ENCODE peak calls at places on chromosomes 5 and 9, in ten cellular contexts. F is astrocyte, I is fibroblast of lung, K is transverse colon, A is spleen, G is sigmoid colon, D is PC-3, B is aorta, Q is GM23338, S is breast epithelium. C is an unnamed sample.

GRCh38 chr9:20570756-20571155 is 51.5 kb downstream of the MLLT3 start:
- DNase-seq in S (no peak), K (no peak), Q (no peak), B (no peak), A (no peak), F (peak; percentile 70), D (peak; percentile 58), G (no peak), I (peak; percentile 77), C (no peak)

GRCh38 chr5:82894754-82895153 is 182.4 kb downstream of the TMEM167A start:
- DNase-seq in Q (no peak), K (no peak), A (no peak), D (no peak), S (no peak), I (peak; percentile 21), B (no peak), G (no peak), F (no peak), C (no peak)

GRCh38 chr9:76756273-76756650 is 8.0 kb upstream of the PCA3 start:
- DNase-seq in F (no peak), S (no peak), D (peak; percentile 4), B (peak; percentile 67), K (peak; percentile 31), A (no peak), I (peak; percentile 26), Q (peak; percentile 75), G (peak; percentile 63), C (no peak)

GRCh38 chr5:2742921-2743679 is 8.4 kb downstream of the IRX2 start:
- DNase-seq in K (no peak), S (no peak), Q (peak; percentile 73), D (no peak), I (no peak), B (no peak), A (no peak), G (no peak), F (no peak), C (no peak)

GRCh38 chr9:75962186-75963036 is 71.9 kb downstream of the PCSK5 start:
- DNase-seq in D (no peak), A (no peak), G (no peak), K (no peak), Q (no peak), I (peak; percentile 37), F (no peak), B (peak; percentile 54), S (no peak), C (no peak)

GRCh38 chr9:128027166-128027539 is 40.0 kb downstream of the NAIF1 start:
- DNase-seq in G (no peak), S (no peak), I (no peak), K (peak; percentile 17), A (no peak), F (no peak), D (no peak), B (no peak), Q (no peak), C (peak; percentile 66)

GRCh38 chr5:74095871-74096270 is 469.9 kb downstream of the ARHGEF28 start:
- DNase-seq in G (no peak), B (no peak), D (peak; percentile 80), S (no peak), F (peak; percentile 42), I (peak; percentile 54), A (no peak), K (no peak), Q (no peak), C (no peak)

GRCh38 chr5:76494201-76494600 is 91.1 kb downstream of the IQGAP2 start:
- DNase-seq in I (no peak), G (no peak), K (no peak), S (no peak), D (no peak), B (no peak), Q (no peak), A (no peak), F (no peak), C (no peak)

GRCh38 chr5:17802256-17802655 is 168.0 kb downstream of the TAF11L14 start:
- DNase-seq in B (no peak), D (no peak), F (no peak), K (no peak), S (no peak), G (no peak), I (no peak), Q (peak; percentile 77), A (no peak), C (no peak)

GRCh38 chr5:27778121-27778520 is 739.7 kb upstream of the CDH9 start:
- DNase-seq in I (no peak), K (no peak), B (no peak), D (no peak), A (no peak), F (no peak), Q (no peak), S (no peak), G (no peak), C (no peak)

GRCh38 chr9:12884736-12885395 is 110.0 kb downstream of the LURAP1L start:
- DNase-seq in D (peak; percentile 84), B (no peak), S (no peak), I (peak; percentile 80), F (peak; percentile 71), K (no peak), G (no peak), Q (peak; percentile 57), A (no peak), C (no peak)

GRCh38 chr9:93391898-93392297 is 59.6 kb upstream of the FAM120A start:
- DNase-seq in S (no peak), F (no peak), D (no peak), I (no peak), Q (peak; percentile 13), B (no peak), G (no peak), K (peak; percentile 85), A (no peak), C (no peak)

GRCh38 chr9:93390953-93391515 is 60.5 kb upstream of the FAM120A start:
- DNase-seq in G (no peak), S (no peak), K (peak; percentile 38), B (no peak), Q (peak; percentile 10), I (no peak), A (no peak), D (peak; percentile 9), F (no peak), C (no peak)

GRCh38 chr9:93392974-93393373 is 58.5 kb upstream of the FAM120A start:
- DNase-seq in S (no peak), Q (no peak), A (no peak), B (no peak), D (no peak), F (no peak), K (no peak), G (no peak), I (no peak), C (no peak)

GRCh38 chr9:93387791-93388190 is 63.7 kb upstream of the FAM120A start:
- DNase-seq in D (no peak), S (no peak), I (no peak), A (no peak), K (peak; percentile 62), F (no peak), G (no peak), B (no peak), Q (no peak), C (no peak)
- H3K27ac ChIP-seq in D (no peak overlapping the region), S (peak overlapping the region; percentile 26), I (no peak overlapping the region), A (no peak overlapping the region), K (peak overlapping the region; percentile 84), F (no peak overlapping the region), G (no peak overlapping the region), B (no peak overlapping the region), Q (no peak overlapping the region), C (no peak overlapping the region)

GRCh38 chr9:137697832-137698231 is 79.0 kb downstream of the EHMT1 start:
- DNase-seq in F (no peak), A (no peak), D (no peak), I (no peak), Q (no peak), S (no peak), K (no peak), G (no peak), B (no peak), C (no peak)
- H3K36me3 ChIP-seq in F (peaks cover 3% of the 10 kb centered on the region), A (peaks cover 6% of the 10 kb centered on the region), D (peaks cover 8% of the 10 kb centered on the region), I (no peaks in the 10 kb centered on the region), Q (peaks cover 9% of the 10 kb centered on the region), S (no peaks in the 10 kb centered on the region), K (no peaks in the 10 kb centered on the region), G (no peaks in the 10 kb centered on the region), B (no peaks in the 10 kb centered on the region), C (peaks cover 17% of the 10 kb centered on the region)

GRCh38 chr5:139648205-139649081 is at the start of gene CXXC5:
- DNase-seq in Q (peak; percentile 88), F (peak; percentile 83), K (peak; percentile 90), B (peak; percentile 92), G (peak; percentile 92), A (peak; percentile 94), D (peak; percentile 75), I (peak; percentile 93), S (peak; percentile 79), C (no peak)
- H3K4me3 ChIP-seq in Q (peak within 1 kb of the TSS; percentile 96), F (peak within 1 kb of the TSS; percentile 77), K (peak within 1 kb of the TSS; percentile 91), B (peak within 1 kb of the TSS; percentile 68), G (peak within 1 kb of the TSS; percentile 65), A (peak within 1 kb of the TSS; percentile 97), D (peak within 1 kb of the TSS; percentile 85), I (peak within 1 kb of the TSS; percentile 68), S (peak within 1 kb of the TSS; percentile 80), C (peak within 1 kb of the TSS; percentile 43)

GRCh38 chr5:172443441-172444109 is 10.8 kb downstream of the SH3PXD2B start:
- DNase-seq in G (peak; percentile 97), K (peak; percentile 73), B (peak; percentile 87), D (peak; percentile 95), F (peak; percentile 98), Q (no peak), I (peak; percentile 98), S (peak; percentile 76), A (peak; percentile 70), C (no peak)

GRCh38 chr5:172446336-172447051 is 7.8 kb downstream of the SH3PXD2B start:
- DNase-seq in F (peak; percentile 54), D (no peak), K (no peak), I (peak; percentile 70), B (no peak), G (no peak), Q (no peak), A (peak; percentile 49), S (no peak), C (no peak)

GRCh38 chr5:172444110-172444510 is 10.2 kb downstream of the SH3PXD2B start:
- DNase-seq in A (peak; percentile 16), B (no peak), I (peak; percentile 94), G (no peak), F (peak; percentile 94), D (peak; percentile 26), K (no peak), S (no peak), Q (no peak), C (no peak)

GRCh38 chr5:172445866-172446265 is 8.5 kb downstream of the SH3PXD2B start:
- DNase-seq in Q (no peak), S (no peak), G (no peak), I (no peak), D (no peak), K (no peak), B (no peak), A (peak; percentile 68), F (no peak), C (no peak)

DNA sequence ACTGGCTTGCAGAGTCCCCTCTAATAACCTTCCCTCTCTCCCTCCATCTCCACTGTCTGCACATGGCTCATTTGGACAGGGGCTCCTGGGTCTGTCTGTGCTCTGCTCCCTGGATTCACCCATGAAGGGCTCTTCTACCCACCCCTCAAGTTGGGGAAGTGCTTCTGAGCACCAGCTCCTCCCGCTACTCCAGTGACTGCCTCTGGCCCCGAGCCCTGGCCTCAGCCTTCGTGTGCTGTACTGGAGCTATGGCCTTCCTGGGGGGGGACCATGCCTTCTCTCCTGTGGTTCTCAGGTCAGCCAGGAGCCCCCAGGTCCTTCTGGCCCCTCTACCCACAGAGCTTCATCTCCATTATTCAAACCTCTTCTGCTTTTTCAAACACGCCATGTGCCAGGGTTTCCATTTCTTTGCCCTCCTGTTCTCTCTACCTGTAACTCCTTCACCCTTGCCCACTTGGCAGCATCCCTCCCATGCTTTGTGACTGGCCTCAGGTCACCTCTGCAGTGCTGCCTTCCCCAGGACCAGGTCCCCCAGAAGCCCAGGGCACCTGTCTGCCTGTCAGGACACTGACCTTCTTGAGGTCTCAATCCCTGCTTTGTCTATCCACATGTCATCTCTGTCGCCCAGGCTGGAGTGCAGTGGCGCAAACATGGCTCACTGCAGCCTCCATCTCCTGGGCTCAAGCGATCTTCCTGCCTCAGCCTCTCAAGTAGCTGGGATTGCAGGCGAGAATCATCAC is 9.5 kb downstream of the SH3PXD2B start:
- DNase-seq in F (no peak), I (no peak), Q (no peak), D (no peak), S (no peak), K (no peak), B (no peak), G (no peak), A (peak; percentile 45), C (no peak)
- H3K27ac ChIP-seq in F (peak overlapping the region; percentile 78), I (no peak overlapping the region), Q (no peak overlapping the region), D (no peak overlapping the region), S (peak overlapping the region; percentile 85), K (peak overlapping the region; percentile 74), B (no peak overlapping the region), G (peak overlapping the region; percentile 95), A (no peak overlapping the region), C (no peak overlapping the region)

C was measured in naive thymus-derived CD4-positive, alpha-beta T cell.